ENCODE peak calls at places on chromosome 18, in ten cellular contexts. M is OCI-M1; L is mesothelial cell of epicardium; Z is activated gamma-delta T cell treated with Interleukin-2 at 50 U/mL for 16 hours; E is stimulated activated naive B cell treated with anti-CD40 and anti-IgM and Interleukin-4, amounts not matched to agents 10 μg/mL and 1 μg/mL and 100 μg/mL, for 72 hours; N is left cardiac atrium; V is anterior cingulate cortex; T is GM03348; P is occipital lobe; Q is T-helper 9 cell. U is an unnamed sample.

GRCh38 chr18:4672152-4672551 is 217.0 kb upstream of the DLGAP1 start:
- DNase-seq in M (no peak), L (no peak), Z (no peak), E (no peak), N (no peak), V (no peak), T (no peak), P (no peak), Q (no peak), U (no peak)

GRCh38 chr18:34932792-34933466 is 108.3 kb upstream of the MAPRE2 start:
- DNase-seq in M (no peak), L (no peak), Z (no peak), E (no peak), N (no peak), V (no peak), T (no peak), P (no peak), Q (no peak), U (no peak)

GRCh38 chr18:34659579-34660517 is 50.2 kb upstream of the DTNA start:
- DNase-seq in M (peak; percentile 91), L (no peak), Z (no peak), E (no peak), N (peak; percentile 84), V (peak; percentile 85), T (peak; percentile 88), P (peak; percentile 56), Q (no peak), U (peak; percentile 76)

GRCh38 chr18:50268022-50268747 is 1.9 kb upstream of the CFAP53 start:
- DNase-seq in M (no peak), L (no peak), Z (peak; percentile 80), E (peak; percentile 84), N (peak; percentile 90), V (no peak), T (peak; percentile 87), P (no peak), Q (peak; percentile 69), U (peak; percentile 89)

GRCh38 chr18:62828091-62828640 is 112.8 kb downstream of the PHLPP1 start:
- DNase-seq in M (no peak), L (no peak), Z (no peak), E (no peak), N (no peak), V (no peak), T (no peak), P (no peak), Q (no peak), U (no peak)

GRCh38 chr18:51134721-51135120 is 62.8 kb downstream of the MEX3C start:
- DNase-seq in M (no peak), L (no peak), Z (no peak), E (no peak), N (no peak), V (no peak), T (no peak), P (no peak), Q (no peak), U (no peak)

GRCh38 chr18:3179430-3180089 is 40.2 kb downstream of the MYOM1 start:
- DNase-seq in M (peak; percentile 75), L (no peak), Z (no peak), E (peak; percentile 51), N (no peak), V (no peak), T (no peak), P (no peak), Q (no peak), U (no peak)

GRCh38 chr18:32238635-32239268 is 48.9 kb downstream of the MEP1B start:
- DNase-seq in M (no peak), L (no peak), Z (no peak), E (no peak), N (no peak), V (no peak), T (no peak), P (no peak), Q (no peak), U (no peak)

GRCh38 chr18:68608861-68609465 is 105.9 kb downstream of the TMX3 start:
- DNase-seq in M (no peak), L (no peak), Z (no peak), E (no peak), N (no peak), V (no peak), T (no peak), P (no peak), Q (no peak), U (no peak)

GRCh38 chr18:11955299-11956029 is 25.8 kb upstream of the IMPA2 start:
- DNase-seq in M (peak; percentile 62), L (no peak), Z (no peak), E (no peak), N (peak; percentile 59), V (peak; percentile 69), T (peak; percentile 62), P (peak; percentile 17), Q (no peak), U (peak; percentile 85)

GRCh38 chr18:22604986-22605421 is 187.3 kb upstream of the CTAGE1 start:
- DNase-seq in M (no peak), L (no peak), Z (no peak), E (no peak), N (no peak), V (no peak), T (no peak), P (no peak), Q (no peak), U (no peak)

GRCh38 chr18:39647627-39648502 is 2082.3 kb upstream of the CELF4 start:
- DNase-seq in M (peak; percentile 59), L (no peak), Z (no peak), E (no peak), N (no peak), V (no peak), T (peak; percentile 25), P (no peak), Q (no peak), U (no peak)

GRCh38 chr18:56645415-56646016 is 5.6 kb upstream of the WDR7 start:
- DNase-seq in M (peak; percentile 79), L (no peak), Z (no peak), E (no peak), N (no peak), V (no peak), T (peak; percentile 6), P (no peak), Q (no peak), U (no peak)

GRCh38 chr18:9695605-9696004 is 12.5 kb upstream of the RAB31 start:
- DNase-seq in M (no peak), L (no peak), Z (no peak), E (no peak), N (no peak), V (no peak), T (no peak), P (no peak), Q (no peak), U (no peak)

GRCh38 chr18:50231621-50232020 is 34.7 kb downstream of the CFAP53 start:
- DNase-seq in M (no peak), L (no peak), Z (no peak), E (no peak), N (no peak), V (no peak), T (no peak), P (peak; percentile 9), Q (no peak), U (no peak)

GRCh38 chr18:45619062-45619825 is 4.0 kb downstream of the SLC14A2 start:
- DNase-seq in M (no peak), L (no peak), Z (no peak), E (no peak), N (peak; percentile 60), V (peak; percentile 68), T (peak; percentile 49), P (no peak), Q (no peak), U (no peak)

GRCh38 chr18:65202091-65202490 is 548.7 kb upstream of the CDH7 start:
- DNase-seq in M (no peak), L (no peak), Z (no peak), E (no peak), N (no peak), V (no peak), T (no peak), P (no peak), Q (no peak), U (no peak)

GRCh38 chr18:28167835-28168349 is 9.0 kb downstream of the CDH2 start:
- DNase-seq in M (no peak), L (no peak), Z (no peak), E (no peak), N (no peak), V (no peak), T (no peak), P (no peak), Q (no peak), U (no peak)

GRCh38 chr18:48834421-48835011 is 116.2 kb downstream of the SMAD7 start:
- DNase-seq in M (peak; percentile 77), L (no peak), Z (peak; percentile 71), E (peak; percentile 63), N (peak; percentile 88), V (no peak), T (peak; percentile 92), P (peak; percentile 50), Q (peak; percentile 67), U (peak; percentile 88)

GRCh38 chr18:70936160-70936559 is 647.3 kb downstream of the SOCS6 start:
- DNase-seq in M (no peak), L (no peak), Z (no peak), E (no peak), N (no peak), V (no peak), T (no peak), P (no peak), Q (no peak), U (no peak)

GRCh38 chr18:48270929-48271328 is 138.3 kb downstream of the ZBTB7C start:
- DNase-seq in M (peak; percentile 24), L (no peak), Z (no peak), E (no peak), N (no peak), V (no peak), T (no peak), P (no peak), Q (no peak), U (no peak)

U was measured in left lung.